ENCODE peak calls at places on chromosomes 16 and 17, in nine cellular contexts. L is aorta; O is AG04449; D is T-cell; J is G401; B is NCI-H1105; V is Panc1; I is stimulated activated CD8-positive, alpha-beta memory T cell treated with anti-CD3 and anti-CD28 coated beads, Interleukin-12 subunit alpha, Interleukin-12 subunit beta, amount 100 ng/mL, for 4 hours; S is stimulated activated CD4-positive, alpha-beta T cell treated with anti-CD3 and anti-CD28 coated beads, Interleukin-12 subunit alpha, Interleukin-12 subunit beta, amount 100 ng/mL, for 24 hours. H is an unnamed sample.

GRCh38 chr16:88688013-88688778 is 1.9 kb upstream of the SNAI3 start:
- DNase-seq in V (no peak), O (no peak), I (no peak), D (no peak), S (no peak), J (peak), B (peak), L (no peak), H (peak)

GRCh38 chr16:30476991-30477390 is 4.4 kb downstream of the ITGAL start:
- DNase-seq in B (no peak), J (no peak), V (no peak), D (no peak), O (no peak), S (no peak), L (no peak), I (no peak), H (no peak)

GRCh38 chr16:83581994-83582747 is 225.6 kb upstream of the HSBP1 start:
- DNase-seq in I (no peak), O (no peak), S (no peak), J (no peak), B (no peak), V (no peak), L (no peak), D (no peak), H (no peak)

GRCh38 chr17:60817187-60817586 is 139.5 kb downstream of the BCAS3 start:
- DNase-seq in B (no peak), V (no peak), I (no peak), S (no peak), O (peak), J (no peak), L (no peak), D (no peak), H (no peak)

GRCh38 chr16:70699696-70700095 is 13.8 kb upstream of the MTSS2 start:
- DNase-seq in O (no peak), B (no peak), J (no peak), D (no peak), L (no peak), I (no peak), S (no peak), V (no peak), H (no peak)

GRCh38 chr17:63949576-63950250 is 17.6 kb upstream of the CD79B start:
- DNase-seq in D (no peak), L (no peak), S (no peak), B (no peak), J (no peak), O (no peak), V (no peak), I (no peak), H (no peak)

GRCh38 chr17:29972277-29972676 is 30.8 kb downstream of the EFCAB5 start:
- DNase-seq in I (no peak), L (no peak), V (no peak), B (peak), O (no peak), J (no peak), S (no peak), D (no peak), H (no peak)

GRCh38 chr16:50302472-50303005 is 36.2 kb downstream of the ADCY7 start:
- DNase-seq in L (peak), O (no peak), D (no peak), V (no peak), B (no peak), S (no peak), I (no peak), J (no peak), H (no peak)

GRCh38 chr16:65621640-65622039 is 499.8 kb upstream of the CDH11 start:
- DNase-seq in S (no peak), D (no peak), V (no peak), J (no peak), B (peak), O (no peak), I (no peak), L (no peak), H (no peak)

GRCh38 chr17:40316571-40317344 is 7.8 kb downstream of the RARA start:
- DNase-seq in L (peak), D (no peak), S (no peak), O (no peak), B (no peak), J (no peak), I (no peak), V (no peak), H (peak)

GRCh38 chr16:15526731-15527130 is 92.3 kb downstream of the BMERB1 start:
- DNase-seq in B (no peak), D (no peak), L (no peak), V (no peak), I (no peak), S (no peak), J (no peak), O (no peak), H (no peak)

GRCh38 chr17:74815671-74816370 is 39.7 kb upstream of the NAT9 start:
- DNase-seq in I (no peak), D (no peak), V (no peak), B (no peak), O (no peak), L (no peak), S (no peak), J (peak), H (no peak)